ENCODE peak calls at places on chromosome 5, in five cellular contexts. D, E, Z, A and V are unnamed samples.

GRCh38 chr5:124889522-124889828 is 143.0 kb upstream of the ZNF608 start:
- DNase-seq in D (no peak), E (no peak), Z (no peak), A (no peak), V (no peak)

GRCh38 chr5:19928556-19929421 is 59.2 kb downstream of the CDH18 start:
- DNase-seq in D (no peak), E (peak; percentile 87), Z (peak; percentile 92), A (no peak), V (no peak)

GRCh38 chr5:157476699-157477408 is 16.8 kb downstream of the NIPAL4 start:
- DNase-seq in D (no peak), E (peak; percentile 79), Z (peak; percentile 74), A (no peak), V (no peak)

GRCh38 chr5:35159370-35159742 is 70.9 kb downstream of the PRLR start:
- DNase-seq in D (peak; percentile 66), E (peak; percentile 4), Z (peak; percentile 6), A (no peak), V (no peak)

GRCh38 chr5:119743927-119744326 is 114.6 kb downstream of the FAM170A start:
- DNase-seq in D (no peak), E (peak; percentile 46), Z (peak; percentile 4), A (no peak), V (peak; percentile 11)

GRCh38 chr5:150111121-150111520 is 24.8 kb upstream of the CSF1R start:
- DNase-seq in D (no peak), E (no peak), Z (no peak), A (no peak), V (no peak)

GRCh38 chr5:36573441-36573840 is 33.0 kb upstream of the SLC1A3 start:
- DNase-seq in D (no peak), E (peak; percentile 62), Z (peak; percentile 67), A (no peak), V (no peak)

GRCh38 chr5:179240561-179240960 is 104.7 kb downstream of the ADAMTS2 start:
- DNase-seq in D (peak; percentile 10), E (no peak), Z (no peak), A (no peak), V (no peak)

GRCh38 chr5:8730194-8730593 is 815.7 kb downstream of the SEMA5A start:
- DNase-seq in D (no peak), E (peak; percentile 55), Z (peak; percentile 75), A (no peak), V (no peak)

GRCh38 chr5:116573617-116574431 is 799 bp downstream of the SEMA6A start:
- DNase-seq in D (no peak), E (peak; percentile 40), Z (no peak), A (no peak), V (no peak)
- H3K4me1 ChIP-seq in D (peaks cover 45% of the 10 kb centered on the region), E (peaks cover 2% of the 10 kb centered on the region), Z (no peaks in the 10 kb centered on the region), A (peaks cover 5% of the 10 kb centered on the region), V (peaks cover 13% of the 10 kb centered on the region)

DNA sequence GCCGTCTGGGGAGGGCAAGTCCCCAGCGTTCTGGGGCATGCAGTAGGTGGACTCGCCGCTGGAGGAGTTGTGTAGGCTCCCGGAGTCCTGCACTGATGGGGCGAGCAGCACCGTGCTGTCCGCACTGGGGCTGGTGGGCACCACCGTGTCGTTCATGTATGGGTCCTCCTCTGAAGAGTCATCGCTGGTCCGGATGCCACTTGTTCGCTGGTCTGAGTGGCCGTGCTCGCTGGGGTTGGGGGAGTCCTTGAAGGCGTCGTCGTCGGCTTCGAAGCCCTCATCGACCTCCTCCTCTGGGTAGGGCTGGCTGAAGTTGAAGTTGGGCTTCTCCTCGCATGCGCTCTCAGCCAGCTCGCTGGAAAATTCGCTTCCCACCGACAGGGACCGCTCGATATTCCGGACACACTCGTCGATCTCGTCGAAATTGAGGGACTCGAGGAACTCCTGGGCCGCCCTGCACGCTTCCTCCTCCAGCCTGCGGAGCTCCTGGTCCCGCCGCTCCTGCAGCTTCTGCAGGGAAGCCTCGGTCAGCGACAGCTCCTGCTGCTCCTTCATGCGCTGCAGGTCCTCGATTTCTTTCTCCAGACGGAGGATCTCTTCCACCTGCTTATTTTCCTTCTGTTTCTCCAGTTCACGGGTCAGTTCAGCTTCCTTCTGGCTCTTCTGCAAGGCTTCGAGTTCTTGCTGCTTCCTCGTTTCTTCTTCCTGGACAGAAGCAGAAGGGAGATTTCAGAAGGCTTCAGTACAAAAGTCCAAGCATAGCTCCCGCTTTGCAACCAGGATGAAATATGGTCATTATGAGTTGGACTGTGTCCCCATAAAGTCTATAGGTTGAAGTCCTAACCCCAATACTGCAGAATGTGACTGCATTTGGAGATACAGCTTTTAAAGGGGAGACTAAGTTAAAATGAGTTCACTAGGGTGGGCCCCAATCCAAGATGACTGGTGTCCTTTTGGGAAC is 84.6 kb upstream of the RETREG1 start:
- DNase-seq in D (no peak), E (no peak), Z (no peak), A (no peak), V (no peak)
- H3K27ac ChIP-seq in D (no peak overlapping the region), E (no peak overlapping the region), Z (no peak overlapping the region), A (no peak overlapping the region), V (no peak overlapping the region)

GRCh38 chr5:168263108-168263507 is 28.3 kb upstream of the WWC1 start:
- DNase-seq in D (no peak), E (no peak), Z (no peak), A (no peak), V (no peak)

GRCh38 chr5:168260353-168261211 is 30.9 kb upstream of the WWC1 start:
- DNase-seq in D (no peak), E (no peak), Z (no peak), A (no peak), V (no peak)

GRCh38 chr5:168266016-168266415 is 25.4 kb upstream of the WWC1 start:
- DNase-seq in D (no peak), E (no peak), Z (no peak), A (no peak), V (no peak)

GRCh38 chr5:168262042-168262743 is 29.3 kb upstream of the WWC1 start:
- DNase-seq in D (no peak), E (no peak), Z (no peak), A (no peak), V (no peak)

GRCh38 chr5:168261212-168261575 is 30.3 kb upstream of the WWC1 start:
- DNase-seq in D (no peak), E (no peak), Z (no peak), A (no peak), V (no peak)
- H3K4me1 ChIP-seq in D (no peaks in the 10 kb centered on the region), E (no peaks in the 10 kb centered on the region), Z (no peaks in the 10 kb centered on the region), A (no peaks in the 10 kb centered on the region), V (no peaks in the 10 kb centered on the region)

GRCh38 chr5:160463775-160464465 is 42.3 kb downstream of the PTTG1 start:
- DNase-seq in D (no peak), E (peak; percentile 62), Z (peak; percentile 93), A (no peak), V (no peak)
- H3K27ac ChIP-seq in D (no peak overlapping the region), E (no peak overlapping the region), Z (no peak overlapping the region), A (no peak overlapping the region), V (no peak overlapping the region)

GRCh38 chr5:172640822-172641358 is at the start of gene NEURL1B:
- DNase-seq in D (peak; percentile 63), E (peak; percentile 36), Z (peak; percentile 43), A (peak; percentile 87), V (peak; percentile 2)

GRCh38 chr5:172642511-172642910 is 1.4 kb downstream of the NEURL1B start:
- DNase-seq in D (no peak), E (no peak), Z (peak; percentile 26), A (no peak), V (no peak)

GRCh38 chr5:172642926-172643325 is 1.9 kb downstream of the NEURL1B start:
- DNase-seq in D (no peak), E (no peak), Z (no peak), A (no peak), V (no peak)

GRCh38 chr5:172641359-172642045 is 439 bp downstream of the NEURL1B start:
- DNase-seq in D (no peak), E (no peak), Z (no peak), A (no peak), V (no peak)

GRCh38 chr5:172642046-172642409 is 965 bp downstream of the NEURL1B start:
- DNase-seq in D (no peak), E (no peak), Z (peak; percentile 21), A (no peak), V (no peak)
- H3K4me1 ChIP-seq in D (peaks cover 27% of the 10 kb centered on the region), E (peaks cover 8% of the 10 kb centered on the region), Z (peaks cover 5% of the 10 kb centered on the region), A (peaks cover 3% of the 10 kb centered on the region), V (peaks cover 7% of the 10 kb centered on the region)